ENCODE peak calls at places on chromosome 1, in nine cellular contexts. A is CD8-positive, alpha-beta T cell; Q is endothelial cell of umbilical vein; Z is uterus; P is small intestine; E is IMR-90; X is Peyer's patch; W is SK-N-SH; K is tibial nerve. V is an unnamed sample.

GRCh38 chr1:178870944-178871343 is at the start of gene ANGPTL1:
- DNase-seq in A (no peak), Q (peak; percentile 71), Z (no peak), P (no peak), E (peak; percentile 73), X (no peak), W (no peak), K (no peak), V (peak; percentile 64)

GRCh38 chr1:41370225-41370624 is 9.0 kb downstream of the FOXO6 start:
- DNase-seq in A (no peak), Q (no peak), Z (no peak), P (no peak), E (no peak), X (no peak), W (no peak), K (no peak), V (no peak)

GRCh38 chr1:197399691-197400521 is 131.9 kb downstream of the CRB1 start:
- DNase-seq in A (no peak), Q (peak; percentile 60), Z (no peak), P (peak; percentile 51), E (peak; percentile 51), X (no peak), W (peak; percentile 46), K (no peak), V (peak; percentile 69)

GRCh38 chr1:207981976-207982375 is 71.1 kb upstream of the CD34 start:
- DNase-seq in A (no peak), Q (peak; percentile 25), Z (no peak), P (no peak), E (no peak), X (no peak), W (peak; percentile 49), K (no peak), V (no peak)

GRCh38 chr1:50704126-50704525 is 255.9 kb downstream of the FAF1 start:
- DNase-seq in A (no peak), Q (peak; percentile 58), Z (no peak), P (peak; percentile 37), E (peak; percentile 41), X (no peak), W (peak; percentile 64), K (no peak), V (peak; percentile 50)

GRCh38 chr1:56578664-56578962 is 750 bp downstream of the PLPP3 start:
- DNase-seq in A (no peak), Q (no peak), Z (no peak), P (peak; percentile 15), E (no peak), X (peak; percentile 76), W (peak; percentile 80), K (no peak), V (no peak)

GRCh38 chr1:41280189-41281032 is 38.3 kb upstream of the SCMH1 start:
- DNase-seq in A (no peak), Q (no peak), Z (no peak), P (no peak), E (no peak), X (no peak), W (no peak), K (no peak), V (no peak)

GRCh38 chr1:201309420-201309819 is 26.1 kb downstream of the PKP1 start:
- DNase-seq in A (no peak), Q (peak; percentile 75), Z (peak; percentile 20), P (peak; percentile 86), E (peak; percentile 12), X (peak; percentile 89), W (peak; percentile 90), K (peak; percentile 34), V (no peak)

GRCh38 chr1:200316148-200316803 is 93.6 kb downstream of the ZNF281 start:
- DNase-seq in A (no peak), Q (no peak), Z (no peak), P (no peak), E (no peak), X (no peak), W (no peak), K (no peak), V (no peak)

GRCh38 chr1:2350486-2350885 is 40.9 kb downstream of the MORN1 start:
- DNase-seq in A (no peak), Q (no peak), Z (no peak), P (no peak), E (no peak), X (no peak), W (no peak), K (no peak), V (no peak)

GRCh38 chr1:153483776-153484175 is 23.3 kb upstream of the S100A7 start:
- DNase-seq in A (no peak), Q (no peak), Z (no peak), P (peak; percentile 19), E (no peak), X (no peak), W (no peak), K (no peak), V (no peak)

GRCh38 chr1:211571998-211572397 is 7.0 kb downstream of the SLC30A1 start:
- DNase-seq in A (no peak), Q (no peak), Z (no peak), P (no peak), E (no peak), X (no peak), W (no peak), K (no peak), V (no peak)

GRCh38 chr1:110463695-110464094 is 12.7 kb downstream of the PROK1 start:
- DNase-seq in A (no peak), Q (no peak), Z (no peak), P (no peak), E (peak; percentile 75), X (no peak), W (no peak), K (no peak), V (no peak)

GRCh38 chr1:41467673-41468072 is 16.8 kb downstream of the EDN2 start:
- DNase-seq in A (no peak), Q (no peak), Z (no peak), P (no peak), E (no peak), X (peak; percentile 63), W (no peak), K (no peak), V (no peak)

GRCh38 chr1:116911166-116911553 is 1.4 kb downstream of the PTGFRN start:
- DNase-seq in A (no peak), Q (no peak), Z (peak; percentile 22), P (peak; percentile 49), E (no peak), X (peak; percentile 53), W (peak; percentile 49), K (no peak), V (no peak)
- H3K4me3 ChIP-seq in A (no peak overlapping the region), Q (peak overlapping the region; percentile 56), Z (peak overlapping the region; percentile 56), P (peak overlapping the region; percentile 64), E (no peak overlapping the region), X (peak overlapping the region; percentile 59), W (peak overlapping the region; percentile 68), K (peak overlapping the region; percentile 65), V (no peak overlapping the region)

GRCh38 chr1:218460367-218460766 is 115.2 kb downstream of the TGFB2 start:
- DNase-seq in A (no peak), Q (peak; percentile 80), Z (peak; percentile 61), P (no peak), E (peak; percentile 61), X (no peak), W (peak; percentile 39), K (no peak), V (peak; percentile 45)
- H3K4me1 ChIP-seq in A (no peaks in the 10 kb centered on the region), Q (peaks cover 44% of the 10 kb centered on the region), Z (peaks cover 13% of the 10 kb centered on the region), P (no peaks in the 10 kb centered on the region), E (peaks cover 20% of the 10 kb centered on the region), X (no peaks in the 10 kb centered on the region), W (peaks cover 44% of the 10 kb centered on the region), K (no peaks in the 10 kb centered on the region), V (peaks cover 22% of the 10 kb centered on the region)

GRCh38 chr1:98056781-98057180 is 135.9 kb upstream of the DPYD start:
- DNase-seq in A (no peak), Q (no peak), Z (no peak), P (no peak), E (no peak), X (no peak), W (peak; percentile 25), K (no peak), V (no peak)

GRCh38 chr1:98055457-98055856 is 134.6 kb upstream of the DPYD start:
- DNase-seq in A (no peak), Q (no peak), Z (no peak), P (no peak), E (no peak), X (no peak), W (no peak), K (no peak), V (no peak)

GRCh38 chr1:98054786-98055185 is 134.0 kb upstream of the DPYD start:
- DNase-seq in A (no peak), Q (peak; percentile 73), Z (no peak), P (no peak), E (no peak), X (no peak), W (no peak), K (no peak), V (no peak)

GRCh38 chr1:98053471-98054366 is 132.9 kb upstream of the DPYD start:
- DNase-seq in A (peak; percentile 52), Q (peak; percentile 85), Z (peak; percentile 44), P (peak; percentile 55), E (peak; percentile 65), X (peak; percentile 76), W (peak; percentile 87), K (no peak), V (peak; percentile 80)

DNA sequence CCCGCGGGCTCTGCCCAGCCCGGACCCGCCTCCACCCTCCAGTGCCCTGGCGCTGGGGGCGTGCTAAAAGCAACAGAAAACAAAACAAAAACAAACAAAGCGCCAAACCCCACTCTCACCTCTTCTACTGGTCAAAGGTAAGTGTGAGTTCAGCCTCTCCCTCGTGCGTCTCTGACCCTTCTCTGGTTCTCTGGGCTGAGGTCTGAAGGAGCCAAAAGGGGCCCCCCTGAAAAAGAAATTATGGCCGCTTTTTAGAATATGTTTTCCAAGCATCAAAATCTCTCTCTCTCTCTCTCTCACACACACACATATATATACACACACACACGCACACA is 133.5 kb upstream of the DPYD start:
- DNase-seq in A (no peak), Q (no peak), Z (no peak), P (no peak), E (no peak), X (no peak), W (no peak), K (no peak), V (no peak)
- H3K4me3 ChIP-seq in A (no peak overlapping the region), Q (peak overlapping the region; percentile 29), Z (no peak overlapping the region), P (peak overlapping the region; percentile 60), E (peak overlapping the region; percentile 18), X (peak overlapping the region; percentile 49), W (peak overlapping the region; percentile 56), K (peak overlapping the region; percentile 45), V (peak overlapping the region; percentile 36)

DNA sequence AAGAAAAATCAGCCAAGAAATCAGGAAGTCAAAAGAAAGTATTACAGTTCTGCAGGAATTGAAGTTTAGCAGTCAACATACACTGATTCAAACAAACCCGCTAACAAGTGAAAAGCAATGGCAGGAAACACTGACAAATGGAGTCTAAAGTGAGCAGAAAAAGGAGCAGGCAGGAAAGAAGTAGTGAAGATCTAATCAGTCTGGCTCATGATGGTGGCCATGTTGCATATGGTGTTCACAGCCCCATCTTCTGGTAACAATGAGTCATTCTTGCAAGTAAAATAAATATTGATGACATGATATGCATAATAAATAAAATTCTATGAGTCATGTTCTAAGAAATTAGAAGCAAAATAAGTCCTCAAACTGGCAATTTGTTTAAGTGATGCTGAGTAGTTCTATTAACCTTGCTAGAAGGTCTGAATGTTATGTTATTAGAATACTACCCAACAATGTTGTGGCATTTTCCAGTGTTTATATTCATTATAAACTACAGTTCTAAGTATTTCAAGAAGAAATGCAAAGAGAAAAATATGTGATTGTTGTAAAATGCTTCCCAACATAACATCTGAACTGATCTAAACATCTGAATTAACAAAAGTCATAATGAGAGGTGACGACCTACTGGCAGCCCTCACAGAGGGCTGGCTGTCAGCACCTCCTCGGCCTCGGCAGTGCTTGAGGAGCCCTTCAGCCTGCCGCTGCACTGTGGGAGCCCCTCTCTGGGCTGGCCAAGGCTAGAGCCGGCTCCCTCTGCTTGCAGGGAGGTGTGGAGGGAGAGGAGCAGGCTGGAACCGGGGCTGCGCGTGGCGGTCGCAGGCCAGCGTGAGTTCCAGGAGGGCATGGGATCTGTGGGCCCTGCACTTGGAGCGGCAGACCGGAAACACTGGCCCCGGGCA is 5.7 kb upstream of the ACBD6 start:
- DNase-seq in A (no peak), Q (peak; percentile 94), Z (no peak), P (peak; percentile 27), E (peak; percentile 96), X (no peak), W (peak; percentile 30), K (no peak), V (peak; percentile 77)
- H3K4me1 ChIP-seq in A (peaks cover 6% of the 10 kb centered on the region), Q (peaks cover 26% of the 10 kb centered on the region), Z (no peaks in the 10 kb centered on the region), P (no peaks in the 10 kb centered on the region), E (peaks cover 18% of the 10 kb centered on the region), X (no peaks in the 10 kb centered on the region), W (no peaks in the 10 kb centered on the region), K (no peaks in the 10 kb centered on the region), V (peaks cover 14% of the 10 kb centered on the region)